ENCODE peak calls at places on chromosomes 2 and 18, in eight cellular contexts. E is WERI-Rb-1, T is tibial nerve, F is body of pancreas, G is cardiac muscle cell, Z is right lobe of liver, P is HL-60, N is gastrocnemius medialis. Q is an unnamed sample.
A peak's percentile ranks its signal among the peaks of the same experiment; 100 is the strongest.

GRCh38 chr18:78768655-78769501 is 210.7 kb upstream of the SALL3 start:
- DNase-seq in P (no peak), Z (no peak), E (no peak), G (no peak), T (no peak), F (no peak), N (no peak), Q (no peak)

GRCh38 chr2:55482186-55482945 is 37.2 kb upstream of the CFAP36 start:
- DNase-seq in T (no peak), F (no peak), P (no peak), E (peak; percentile 27), Z (no peak), N (no peak), G (no peak), Q (no peak)

GRCh38 chr18:46759885-46760284 is 3.0 kb upstream of the ST8SIA5 start:
- DNase-seq in N (no peak), T (no peak), E (no peak), F (no peak), Z (no peak), G (no peak), P (no peak), Q (no peak)

GRCh38 chr2:37683926-37684780 is 12.7 kb upstream of the CDC42EP3 start:
- DNase-seq in G (no peak), E (no peak), P (no peak), F (no peak), T (no peak), Z (no peak), N (no peak), Q (no peak)

GRCh38 chr18:54765636-54766035 is 62.6 kb upstream of the RAB27B start:
- DNase-seq in E (no peak), G (no peak), Z (no peak), F (no peak), P (no peak), N (no peak), T (no peak), Q (no peak)

GRCh38 chr2:189658281-189658680 is 3.0 kb upstream of the ASNSD1 start:
- DNase-seq in F (no peak), P (no peak), Z (no peak), E (no peak), N (no peak), T (no peak), G (no peak), Q (no peak)

GRCh38 chr18:66728951-66729350 is 125.1 kb upstream of the CDH19 start:
- DNase-seq in F (no peak), Z (no peak), N (no peak), P (no peak), G (no peak), E (no peak), T (no peak), Q (no peak)

GRCh38 chr2:217060516-217060915 is 200.7 kb upstream of the TNP1 start:
- DNase-seq in P (no peak), F (no peak), N (no peak), E (no peak), G (no peak), Z (no peak), T (no peak), Q (no peak)

GRCh38 chr2:62202019-62202722 is 6.3 kb downstream of the B3GNT2 start:
- DNase-seq in E (no peak), T (no peak), N (no peak), G (no peak), Z (no peak), F (no peak), P (no peak), Q (no peak)

GRCh38 chr2:238336151-238336550 is 15.8 kb downstream of the TRAF3IP1 start:
- DNase-seq in F (peak; percentile 38), Z (no peak), P (no peak), T (no peak), N (no peak), E (peak; percentile 52), G (no peak), Q (no peak)

GRCh38 chr2:65380243-65380642 is 52.2 kb downstream of the SPRED2 start:
- DNase-seq in F (no peak), G (no peak), E (no peak), P (no peak), T (no peak), Z (no peak), N (no peak), Q (no peak)

GRCh38 chr2:8475349-8476045 is 206.4 kb upstream of the ID2 start:
- DNase-seq in F (no peak), E (no peak), Z (no peak), G (no peak), P (no peak), N (no peak), T (no peak), Q (no peak)

GRCh38 chr2:231929961-231930600 is 3.9 kb upstream of the NPPC start:
- DNase-seq in Z (no peak), P (no peak), T (no peak), G (no peak), E (peak; percentile 74), N (no peak), F (no peak), Q (no peak)

GRCh38 chr2:70070557-70071268 is 16.6 kb upstream of the PCBP1 start:
- DNase-seq in E (peak; percentile 78), N (peak; percentile 71), T (peak; percentile 64), F (peak; percentile 76), P (no peak), Z (no peak), G (peak; percentile 84), Q (peak; percentile 77)

DNA sequence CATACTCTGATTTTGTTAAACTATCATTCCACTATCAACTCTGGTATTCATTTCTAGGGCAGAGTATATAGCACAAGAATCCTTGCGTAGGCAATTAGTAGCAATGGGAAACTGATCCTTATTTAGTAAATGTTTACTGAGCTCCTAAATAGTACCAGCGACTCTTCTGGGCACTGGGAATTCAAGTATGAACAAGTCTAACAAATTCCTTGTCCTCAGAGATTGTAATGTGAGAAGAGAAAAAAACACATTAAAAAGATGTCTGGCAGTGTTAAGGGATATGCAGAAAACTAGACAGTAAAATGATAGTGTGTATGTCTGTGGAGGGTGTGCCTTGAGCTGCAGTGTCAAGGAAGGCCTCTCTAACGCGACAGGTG is 721 bp downstream of the METTL5 start:
- DNase-seq in N (no peak), T (no peak), E (no peak), Z (no peak), G (no peak), F (no peak), P (no peak), Q (no peak)
- H3K27ac ChIP-seq in N (peak overlapping the region; percentile 85), T (peak overlapping the region; percentile 88), E (no peak overlapping the region), Z (no peak overlapping the region), G (peak overlapping the region; percentile 80), F (peak overlapping the region; percentile 74), P (peak overlapping the region; percentile 73), Q (no peak overlapping the region)

GRCh38 chr2:116819355-116819754 is 995.1 kb upstream of the DDX18 start:
- DNase-seq in G (no peak), N (no peak), T (no peak), Z (no peak), P (no peak), F (no peak), E (no peak), Q (no peak)
- TF ChIP-seq CTCF in G (no peak), N (no peak), T (no peak), Z (no peak), P (no peak), F (no peak), E (no peak), Q (no peak)

GRCh38 chr18:74638210-74638609 is 40.5 kb downstream of the ZNF407 start:
- DNase-seq in P (no peak), Z (no peak), F (no peak), E (no peak), N (no peak), G (no peak), T (no peak), Q (no peak)
- H3K4me3 ChIP-seq in P (no peak overlapping the region), Z (no peak overlapping the region), F (no peak overlapping the region), E (no peak overlapping the region), N (no peak overlapping the region), G (no peak overlapping the region), T (no peak overlapping the region), Q (no peak overlapping the region)

DNA sequence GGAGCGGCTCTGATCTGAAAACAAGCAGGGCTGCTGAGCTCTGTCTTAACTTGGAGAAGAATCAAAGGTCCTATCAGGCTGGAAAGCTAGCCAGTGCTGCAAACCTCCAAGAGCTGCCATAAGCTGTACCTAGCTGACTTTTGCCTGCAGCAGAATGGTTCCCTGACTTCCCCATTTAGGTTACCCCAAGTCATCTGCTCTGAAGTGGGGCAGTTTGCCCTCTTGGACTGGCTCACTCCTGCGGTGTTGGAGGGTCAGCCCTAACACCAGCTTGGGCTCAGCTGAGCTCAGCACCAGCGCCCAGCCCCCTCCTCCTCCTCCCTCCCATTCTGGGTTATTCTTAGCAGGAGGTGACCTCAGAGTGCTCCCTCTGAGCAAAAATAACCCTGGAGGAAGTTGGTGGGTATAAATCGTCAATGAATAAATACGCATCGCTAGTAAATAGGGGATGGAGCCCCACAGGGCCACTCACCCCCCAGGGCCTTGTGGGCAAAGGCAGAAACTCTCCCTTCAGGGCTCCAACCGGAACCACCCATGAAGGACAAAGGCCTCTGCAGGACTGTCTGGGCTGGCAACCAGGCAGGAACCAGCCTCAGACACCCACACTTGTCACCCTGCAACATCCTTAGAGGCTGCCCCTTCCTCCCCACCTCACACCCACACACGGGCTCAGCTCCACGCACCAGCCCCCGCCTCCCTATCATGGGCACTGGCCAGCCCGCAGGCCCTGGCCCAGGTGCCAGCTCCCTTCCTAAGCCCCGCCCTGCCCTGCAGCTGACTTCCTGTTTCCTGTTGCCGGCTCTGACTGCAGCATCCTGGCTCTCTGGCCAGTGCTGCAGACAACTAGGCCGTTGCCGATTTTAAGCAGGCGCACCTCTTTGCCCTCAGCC is 46.9 kb downstream of the DNMT3A start:
- DNase-seq in P (peak; percentile 68), T (peak; percentile 59), G (peak; percentile 69), Z (peak; percentile 81), N (peak; percentile 65), E (peak; percentile 62), F (peak; percentile 65), Q (no peak)
- H3K27ac ChIP-seq in P (peak overlapping the region; percentile 80), T (peak overlapping the region; percentile 86), G (peak overlapping the region; percentile 85), Z (peak overlapping the region; percentile 71), N (peak overlapping the region; percentile 96), E (peak overlapping the region; percentile 21), F (peak overlapping the region; percentile 14), Q (peak overlapping the region; percentile 61)

Q was measured in AG04450.